ENCODE peak calls at places on chromosomes 12 and 14, in five cellular contexts. One of them, this sample, is unnamed.

GRCh38 chr12:115752913-115753726 is 524.4 kb downstream of the MED13L start:
- DNase-seq in GM12878: peak; percentile 12
- DNase-seq in GM23338: peak; percentile 75
- DNase-seq in HepG2: peak; percentile 58
- DNase-seq in K562: peak; percentile 36
- DNase-seq in this sample: no peak

GRCh38 chr14:61065671-61066070 is 84.6 kb downstream of the SLC38A6 start:
- DNase-seq in HepG2: no peak
- DNase-seq in K562: no peak
- DNase-seq in GM12878: no peak
- DNase-seq in GM23338: no peak
- DNase-seq in this sample: no peak

GRCh38 chr12:19451196-19451595 is 11.9 kb downstream of the AEBP2 start:
- DNase-seq in GM12878: no peak
- DNase-seq in GM23338: no peak
- DNase-seq in HepG2: no peak
- DNase-seq in K562: no peak
- DNase-seq in this sample: no peak

GRCh38 chr12:101455685-101456084 is 19.5 kb upstream of the SPIC start:
- DNase-seq in HepG2: no peak
- DNase-seq in GM23338: no peak
- DNase-seq in K562: no peak
- DNase-seq in GM12878: no peak
- DNase-seq in this sample: no peak

GRCh38 chr12:47901285-47902093 is 3.3 kb downstream of the VDR start:
- DNase-seq in HepG2: no peak
- DNase-seq in GM12878: no peak
- DNase-seq in K562: no peak
- DNase-seq in GM23338: no peak
- DNase-seq in this sample: no peak

GRCh38 chr12:27703720-27704452 is 6.7 kb upstream of the MRPS35 start:
- DNase-seq in GM12878: peak; percentile 43
- DNase-seq in K562: peak; percentile 47
- DNase-seq in GM23338: peak; percentile 93
- DNase-seq in HepG2: peak; percentile 75
- DNase-seq in this sample: peak; percentile 19

GRCh38 chr12:98783420-98783819 is 138.3 kb downstream of the APAF1 start:
- DNase-seq in GM12878: no peak
- DNase-seq in K562: no peak
- DNase-seq in GM23338: no peak
- DNase-seq in HepG2: no peak
- DNase-seq in this sample: no peak

GRCh38 chr12:3604750-3605638 is 114.0 kb downstream of the PRMT8 start:
- DNase-seq in GM12878: no peak
- DNase-seq in K562: no peak
- DNase-seq in GM23338: peak; percentile 67
- DNase-seq in HepG2: no peak
- DNase-seq in this sample: peak; percentile 31

GRCh38 chr14:83463500-83464098 is 1929.9 kb upstream of the SEL1L start:
- DNase-seq in HepG2: peak; percentile 12
- DNase-seq in K562: peak; percentile 2
- DNase-seq in GM12878: no peak
- DNase-seq in GM23338: peak; percentile 80
- DNase-seq in this sample: peak; percentile 5

GRCh38 chr14:96512602-96513397 is 10.6 kb downstream of the PAPOLA start:
- DNase-seq in GM23338: peak; percentile 58
- DNase-seq in K562: no peak
- DNase-seq in GM12878: no peak
- DNase-seq in HepG2: peak; percentile 35
- DNase-seq in this sample: no peak

GRCh38 chr12:46559311-46559710 is 186.7 kb upstream of the SLC38A2 start:
- DNase-seq in HepG2: no peak
- DNase-seq in GM23338: no peak
- DNase-seq in K562: no peak
- DNase-seq in GM12878: no peak
- DNase-seq in this sample: no peak

GRCh38 chr12:32671930-32672785 is 6.9 kb upstream of the DNM1L start:
- DNase-seq in GM12878: no peak
- DNase-seq in GM23338: peak; percentile 84
- DNase-seq in K562: peak; percentile 41
- DNase-seq in HepG2: peak; percentile 51
- DNase-seq in this sample: no peak

GRCh38 chr14:37318938-37319337 is 121.2 kb downstream of the MIPOL1 start:
- DNase-seq in HepG2: no peak
- DNase-seq in K562: no peak
- DNase-seq in GM23338: no peak
- DNase-seq in GM12878: no peak
- DNase-seq in this sample: no peak

GRCh38 chr14:45252356-45253069 is 489 bp downstream of the MIS18BP1 start:
- DNase-seq in GM23338: peak; percentile 30
- DNase-seq in GM12878: no peak
- DNase-seq in HepG2: no peak
- DNase-seq in K562: no peak
- DNase-seq in this sample: no peak

GRCh38 chr12:19997996-19998395 is 370.3 kb upstream of the PDE3A start:
- DNase-seq in GM23338: no peak
- DNase-seq in GM12878: no peak
- DNase-seq in K562: no peak
- DNase-seq in HepG2: no peak
- DNase-seq in this sample: no peak

GRCh38 chr12:48105321-48105866 is 485 bp downstream of the SENP1 start:
- DNase-seq in K562: no peak
- DNase-seq in GM23338: peak; percentile 19
- DNase-seq in HepG2: no peak
- DNase-seq in GM12878: peak; percentile 38
- DNase-seq in this sample: no peak

DNA sequence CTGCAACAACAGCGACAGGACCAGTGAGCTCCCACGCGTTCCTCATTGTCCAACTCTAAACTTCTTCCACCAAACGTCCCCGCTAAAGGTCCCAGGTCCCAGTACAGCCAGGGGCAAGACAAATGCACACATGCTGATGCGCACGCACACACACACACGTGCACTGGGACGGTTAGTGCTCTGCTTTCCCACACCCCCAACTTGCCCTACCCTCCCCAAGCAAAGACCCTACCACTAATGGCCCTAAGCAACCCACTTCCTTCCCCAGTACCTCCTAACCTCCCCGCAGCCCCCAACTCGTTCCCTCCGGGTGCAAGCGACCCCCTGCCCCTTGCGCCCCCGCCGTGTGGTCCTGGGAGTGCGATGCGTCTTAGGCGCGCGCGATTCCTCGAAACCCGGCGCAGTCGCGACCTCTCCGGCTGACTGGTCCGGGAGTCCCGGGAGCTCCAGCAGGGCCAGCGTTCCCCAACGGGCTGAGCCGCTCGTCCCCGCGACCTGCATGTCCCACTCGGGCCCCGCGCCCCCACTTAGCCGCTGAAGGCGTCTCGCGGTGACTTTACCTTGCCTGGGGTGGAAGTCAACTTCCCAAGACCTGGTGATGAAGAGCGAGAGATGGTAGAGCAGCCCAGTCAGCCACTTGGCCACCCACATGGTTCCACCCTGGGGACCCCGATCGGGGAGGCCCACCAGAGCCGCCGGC is 582 bp downstream of the ADAMTS20 start:
- DNase-seq in HepG2: no peak
- DNase-seq in GM23338: peak; percentile 63
- DNase-seq in K562: no peak
- DNase-seq in GM12878: no peak
- DNase-seq in this sample: no peak
- TF ChIP-seq CREB1 in HepG2: no peak
- TF ChIP-seq CREB1 in GM23338: no peak
- TF ChIP-seq CREB1 in K562: no peak
- TF ChIP-seq CREB1 in GM12878: no peak
- TF ChIP-seq CREB1 in this sample: no peak

GRCh38 chr14:29953501-29953900 is 25.9 kb upstream of the PRKD1 start:
- DNase-seq in HepG2: no peak
- DNase-seq in GM23338: no peak
- DNase-seq in K562: no peak
- DNase-seq in GM12878: no peak
- DNase-seq in this sample: no peak
- H3K4me2 ChIP-seq in HepG2: no peak overlapping the region
- H3K4me2 ChIP-seq in GM23338: no peak overlapping the region
- H3K4me2 ChIP-seq in K562: no peak overlapping the region
- H3K4me2 ChIP-seq in GM12878: no peak overlapping the region
- H3K4me2 ChIP-seq in this sample: no peak overlapping the region

GRCh38 chr14:100827751-100828447 is 2.0 kb downstream of the MEG3 start:
- DNase-seq in HepG2: no peak
- DNase-seq in GM12878: no peak
- DNase-seq in K562: peak; percentile 28
- DNase-seq in GM23338: no peak
- DNase-seq in this sample: no peak
- TF ChIP-seq CREB1 in HepG2: no peak
- TF ChIP-seq CREB1 in GM12878: no peak
- TF ChIP-seq CREB1 in K562: no peak
- TF ChIP-seq CREB1 in GM23338: no peak
- TF ChIP-seq CREB1 in this sample: no peak

DNA sequence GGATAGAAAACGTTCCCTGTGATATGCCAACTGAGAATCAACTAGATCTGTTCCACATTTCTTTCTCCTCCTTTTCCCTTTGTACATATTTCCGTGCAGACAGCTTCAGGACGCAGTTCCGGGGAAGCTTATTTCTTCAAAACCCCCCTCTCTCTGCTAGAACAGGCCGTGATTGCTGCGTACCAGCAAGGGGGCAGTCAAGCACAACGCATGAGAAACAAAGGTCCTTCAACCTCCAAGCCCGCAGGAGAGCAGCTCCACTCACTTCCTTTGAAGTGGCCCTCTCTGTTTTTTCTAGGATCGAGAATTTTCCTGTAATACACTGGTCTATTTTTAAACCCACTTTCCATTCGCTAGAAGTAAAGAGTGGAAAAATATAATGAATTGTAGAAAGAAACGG is 80.8 kb downstream of the ZNF664 start:
- DNase-seq in HepG2: peak; percentile 52
- DNase-seq in GM12878: no peak
- DNase-seq in GM23338: peak; percentile 88
- DNase-seq in K562: peak; percentile 43
- DNase-seq in this sample: peak; percentile 61
- H3K4me2 ChIP-seq in HepG2: no peak overlapping the region
- H3K4me2 ChIP-seq in GM12878: no peak overlapping the region
- H3K4me2 ChIP-seq in GM23338: no peak overlapping the region
- H3K4me2 ChIP-seq in K562: no peak overlapping the region
- H3K4me2 ChIP-seq in this sample: no peak overlapping the region

GRCh38 chr12:112822056-112822455 is 30.5 kb downstream of the RPH3A start:
- DNase-seq in GM12878: no peak
- DNase-seq in K562: no peak
- DNase-seq in GM23338: peak; percentile 30
- DNase-seq in HepG2: no peak
- DNase-seq in this sample: no peak
- TF ChIP-seq CREB1 in GM12878: no peak
- TF ChIP-seq CREB1 in K562: no peak
- TF ChIP-seq CREB1 in GM23338: no peak
- TF ChIP-seq CREB1 in HepG2: no peak
- TF ChIP-seq CREB1 in this sample: no peak

GRCh38 chr12:106986135-106986534 is 811 bp downstream of the MTERF2 start:
- DNase-seq in K562: no peak
- DNase-seq in GM23338: no peak
- DNase-seq in HepG2: no peak
- DNase-seq in GM12878: no peak
- DNase-seq in this sample: no peak
- H3K4me2 ChIP-seq in K562: peak overlapping the region; percentile 91
- H3K4me2 ChIP-seq in GM23338: peak overlapping the region; percentile 97
- H3K4me2 ChIP-seq in HepG2: peak overlapping the region; percentile 96
- H3K4me2 ChIP-seq in GM12878: peak overlapping the region; percentile 79
- H3K4me2 ChIP-seq in this sample: peak overlapping the region; percentile 82

GRCh38 chr12:55718650-55719275 is 1.4 kb upstream of the RDH5 start:
- DNase-seq in GM12878: no peak
- DNase-seq in K562: no peak
- DNase-seq in HepG2: no peak
- DNase-seq in GM23338: peak; percentile 22
- DNase-seq in this sample: no peak
- TF ChIP-seq CREB1 in GM12878: no peak
- TF ChIP-seq CREB1 in K562: no peak
- TF ChIP-seq CREB1 in HepG2: no peak
- TF ChIP-seq CREB1 in GM23338: no peak
- TF ChIP-seq CREB1 in this sample: no peak

This sample was measured in H1.